ENCODE peak calls at places on chromosome 4, in eight cellular contexts. W is spleen, P is psoas muscle, L is HCT116, V is mucosa of descending colon, D is choroid plexus epithelial cell, K is cardiac fibroblast, Z is transverse colon. B is an unnamed sample.

GRCh38 chr4:186725422-186726149 is 1.9 kb upstream of the FAT1 start:
- DNase-seq in W (no peak), P (peak), L (peak), V (peak), D (peak), K (peak), Z (peak), B (peak)

GRCh38 chr4:152935138-152935537 is 985 bp upstream of the FHDC1 start:
- DNase-seq in W (no peak), P (no peak), L (peak), V (peak), D (no peak), K (no peak), Z (peak), B (no peak)

GRCh38 chr4:171813195-171813955 is at the start of gene GALNTL6:
- DNase-seq in W (peak), P (peak), L (no peak), V (no peak), D (peak), K (peak), Z (no peak), B (no peak)

GRCh38 chr4:6199344-6199921 is 916 bp downstream of the JAKMIP1 start:
- DNase-seq in W (no peak), P (no peak), L (no peak), V (no peak), D (no peak), K (peak), Z (no peak), B (no peak)

GRCh38 chr4:26320159-26320452 is 708 bp upstream of the RBPJ start:
- DNase-seq in W (no peak), P (no peak), L (no peak), V (no peak), D (no peak), K (peak), Z (no peak), B (no peak)

GRCh38 chr4:140078366-140078765 is 75.6 kb downstream of the MAML3 start:
- DNase-seq in W (no peak), P (peak), L (no peak), V (no peak), D (peak), K (peak), Z (no peak), B (no peak)

GRCh38 chr4:8192748-8193738 is 6.0 kb upstream of the SH3TC1 start:
- DNase-seq in W (peak), P (peak), L (peak), V (peak), D (peak), K (peak), Z (peak), B (no peak)

GRCh38 chr4:119025440-119025839 is 110.2 kb upstream of the MYOZ2 start:
- DNase-seq in W (no peak), P (no peak), L (peak), V (peak), D (peak), K (peak), Z (peak), B (peak)

GRCh38 chr4:70936200-70936787 is 34.1 kb downstream of the MOB1B start:
- DNase-seq in W (no peak), P (no peak), L (no peak), V (no peak), D (peak), K (no peak), Z (no peak), B (no peak)

GRCh38 chr4:123783091-123783765 is 386.6 kb downstream of the SPRY1 start:
- DNase-seq in W (no peak), P (no peak), L (no peak), V (no peak), D (no peak), K (peak), Z (no peak), B (no peak)

DNA sequence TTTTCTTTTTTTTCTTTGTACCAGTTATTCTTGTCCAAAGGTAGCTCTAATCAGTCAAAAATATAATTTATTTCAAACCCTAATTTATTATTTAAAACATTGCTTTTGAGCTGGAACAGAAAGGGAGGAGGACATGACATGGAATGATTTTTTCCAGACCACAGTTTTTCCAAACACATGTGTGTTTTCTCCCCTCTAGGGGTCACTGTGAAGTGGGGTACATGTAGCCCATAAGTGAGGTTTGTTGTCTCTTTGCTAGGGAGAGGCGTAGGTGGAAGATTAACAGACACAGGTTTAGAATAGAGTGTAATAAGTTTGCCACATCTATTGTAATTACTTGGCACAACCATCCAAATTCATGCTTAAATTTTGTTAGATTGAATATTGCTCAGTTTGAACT is 83.0 kb downstream of the TNIP2 start:
- DNase-seq in W (no peak), P (no peak), L (no peak), V (no peak), D (peak), K (no peak), Z (no peak), B (no peak)
- TF ChIP-seq CTCF in W (no peak), P (no peak), L (peak), V (no peak), D (peak), K (peak), Z (no peak), B (peak)

GRCh38 chr4:20353646-20354045 is 101.9 kb downstream of the SLIT2 start:
- DNase-seq in W (no peak), P (no peak), L (no peak), V (no peak), D (no peak), K (no peak), Z (no peak), B (no peak)
- TF ChIP-seq CTCF in W (no peak), P (no peak), L (no peak), V (no peak), D (no peak), K (no peak), Z (no peak), B (no peak)

GRCh38 chr4:121462660-121463261 is 81.9 kb upstream of the QRFPR start:
- DNase-seq in W (no peak), P (no peak), L (peak), V (peak), D (peak), K (peak), Z (peak), B (peak)
- TF ChIP-seq CTCF in W (peak), P (peak), L (peak), V (peak), D (peak), K (peak), Z (peak), B (peak)

DNA sequence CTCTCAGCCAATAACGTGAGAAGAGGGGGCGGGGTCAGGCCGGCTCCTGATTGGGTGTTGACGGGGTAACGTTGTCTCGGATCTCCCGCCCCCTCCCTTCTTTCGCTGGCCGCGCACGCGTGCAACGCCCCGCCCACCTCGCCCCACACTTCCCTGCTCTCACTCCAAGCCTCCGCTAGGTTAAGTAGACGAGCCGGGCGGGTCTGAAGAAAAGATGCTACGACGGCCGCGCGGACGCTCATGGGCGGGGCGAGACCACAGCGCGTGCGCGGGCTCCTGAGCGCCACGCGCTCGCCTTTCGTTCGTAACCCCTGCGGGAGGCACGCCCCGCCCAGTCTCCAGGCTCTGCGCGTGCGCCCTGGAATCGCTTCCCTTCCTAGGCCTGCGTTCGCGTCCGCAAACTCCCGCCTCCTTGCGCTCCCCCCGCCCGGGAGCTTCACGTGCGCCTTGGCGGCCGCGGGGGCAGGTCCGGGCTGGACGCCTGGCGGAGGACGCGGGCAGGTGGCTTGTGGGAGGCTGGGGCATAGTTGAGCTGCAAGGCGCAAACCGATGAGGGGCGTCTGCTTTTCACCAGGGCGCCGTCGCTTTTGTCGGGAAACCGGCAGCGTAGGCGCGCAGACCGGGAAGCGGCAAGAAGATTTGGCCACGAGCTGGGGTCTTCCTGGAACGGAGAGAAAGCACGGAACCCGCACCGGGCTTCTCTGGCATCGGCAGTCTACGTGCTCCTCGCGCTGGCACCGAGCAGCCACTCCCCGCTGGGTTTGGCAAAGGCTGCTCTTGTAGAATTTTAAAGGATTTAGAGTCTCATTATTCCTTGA is 467 bp upstream of the PGRMC2 start:
- DNase-seq in W (peak), P (peak), L (peak), V (peak), D (peak), K (peak), Z (peak), B (peak)
- TF ChIP-seq CTCF in W (peak), P (peak), L (peak), V (no peak), D (peak), K (peak), Z (peak), B (no peak)

GRCh38 chr4:40264497-40264896 is 67.7 kb downstream of the RHOH start:
- DNase-seq in W (no peak), P (no peak), L (no peak), V (no peak), D (peak), K (peak), Z (no peak), B (no peak)

GRCh38 chr4:40261246-40262078 is 64.6 kb downstream of the RHOH start:
- DNase-seq in W (no peak), P (no peak), L (no peak), V (no peak), D (no peak), K (no peak), Z (no peak), B (no peak)

GRCh38 chr4:40262079-40262528 is 65.3 kb downstream of the RHOH start:
- DNase-seq in W (no peak), P (no peak), L (no peak), V (no peak), D (no peak), K (no peak), Z (no peak), B (no peak)

GRCh38 chr4:40264995-40265909 is 68.4 kb downstream of the RHOH start:
- DNase-seq in W (peak), P (no peak), L (no peak), V (peak), D (peak), K (peak), Z (peak), B (peak)

DNA sequence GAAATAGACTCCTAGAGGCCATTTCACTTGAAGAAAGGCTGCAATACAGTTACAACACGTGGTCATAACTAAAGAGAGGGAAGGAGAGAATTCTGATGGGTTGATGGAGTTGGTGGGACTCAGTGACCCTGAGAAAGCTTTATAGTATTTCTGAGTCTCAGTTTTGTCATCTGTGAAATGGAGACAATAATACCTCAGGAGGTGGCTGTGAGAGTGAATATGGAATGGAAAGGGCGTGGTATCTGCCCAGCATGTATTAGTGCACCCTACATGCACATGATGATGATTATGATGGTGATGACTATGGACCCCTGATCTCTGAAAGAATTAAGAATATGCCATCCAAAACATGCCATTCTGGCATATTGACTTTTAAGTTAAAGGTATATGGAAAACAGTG is 66.0 kb downstream of the RHOH start:
- DNase-seq in W (no peak), P (no peak), L (no peak), V (no peak), D (no peak), K (no peak), Z (no peak), B (no peak)
- TF ChIP-seq CTCF in W (no peak), P (no peak), L (no peak), V (no peak), D (no peak), K (no peak), Z (no peak), B (no peak)

GRCh38 chr4:85246055-85246454 is 228.9 kb upstream of the ARHGAP24 start:
- DNase-seq in W (no peak), P (peak), L (no peak), V (no peak), D (no peak), K (no peak), Z (no peak), B (no peak)

GRCh38 chr4:85244638-85245037 is 230.3 kb upstream of the ARHGAP24 start:
- DNase-seq in W (no peak), P (no peak), L (no peak), V (no peak), D (no peak), K (no peak), Z (no peak), B (no peak)

DNA sequence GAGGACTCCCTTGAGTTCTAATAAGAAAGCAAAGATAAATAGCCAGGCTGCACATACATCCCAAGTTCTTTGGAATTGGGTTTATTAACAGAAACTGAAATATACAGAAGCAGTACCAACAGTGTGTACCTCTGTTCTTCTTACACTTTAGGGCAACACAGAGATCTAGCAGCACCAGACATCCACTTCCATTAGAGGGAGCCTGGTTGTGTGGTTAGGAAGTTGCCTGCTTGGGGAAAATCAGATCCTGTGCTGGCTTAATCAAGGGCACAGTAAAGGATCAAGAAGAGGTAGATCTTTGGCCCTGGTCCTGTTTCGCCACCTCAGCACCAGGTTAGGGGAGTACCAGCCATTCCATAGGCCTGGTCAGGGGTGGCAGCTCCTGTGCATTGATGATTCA is 231.1 kb upstream of the ARHGAP24 start:
- DNase-seq in W (no peak), P (no peak), L (no peak), V (no peak), D (peak), K (no peak), Z (no peak), B (no peak)
- TF ChIP-seq CTCF in W (no peak), P (no peak), L (no peak), V (no peak), D (peak), K (no peak), Z (no peak), B (no peak)

DNA sequence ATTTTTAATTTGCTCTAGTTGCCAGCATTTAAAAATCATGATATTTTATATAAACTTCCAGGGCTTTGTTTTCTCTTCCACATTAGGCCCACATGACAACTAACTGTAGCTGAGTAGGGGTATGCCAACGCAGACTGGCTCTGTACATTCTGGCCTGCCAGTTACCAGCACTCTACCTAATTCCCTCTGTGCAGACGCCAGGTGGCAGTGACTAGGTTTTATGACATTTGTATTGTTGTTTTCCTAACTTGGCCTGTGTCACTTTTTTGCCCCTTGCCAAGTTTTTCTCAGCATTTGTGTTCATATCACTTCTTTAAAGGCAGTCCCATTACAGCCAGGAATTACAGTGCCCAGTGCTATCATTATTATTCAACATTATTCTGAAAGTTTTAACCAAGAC is 347.5 kb downstream of the NKX6-1 start:
- DNase-seq in W (no peak), P (no peak), L (peak), V (peak), D (no peak), K (no peak), Z (peak), B (no peak)
- TF ChIP-seq CTCF in W (no peak), P (no peak), L (peak), V (no peak), D (no peak), K (no peak), Z (no peak), B (no peak)

DNA sequence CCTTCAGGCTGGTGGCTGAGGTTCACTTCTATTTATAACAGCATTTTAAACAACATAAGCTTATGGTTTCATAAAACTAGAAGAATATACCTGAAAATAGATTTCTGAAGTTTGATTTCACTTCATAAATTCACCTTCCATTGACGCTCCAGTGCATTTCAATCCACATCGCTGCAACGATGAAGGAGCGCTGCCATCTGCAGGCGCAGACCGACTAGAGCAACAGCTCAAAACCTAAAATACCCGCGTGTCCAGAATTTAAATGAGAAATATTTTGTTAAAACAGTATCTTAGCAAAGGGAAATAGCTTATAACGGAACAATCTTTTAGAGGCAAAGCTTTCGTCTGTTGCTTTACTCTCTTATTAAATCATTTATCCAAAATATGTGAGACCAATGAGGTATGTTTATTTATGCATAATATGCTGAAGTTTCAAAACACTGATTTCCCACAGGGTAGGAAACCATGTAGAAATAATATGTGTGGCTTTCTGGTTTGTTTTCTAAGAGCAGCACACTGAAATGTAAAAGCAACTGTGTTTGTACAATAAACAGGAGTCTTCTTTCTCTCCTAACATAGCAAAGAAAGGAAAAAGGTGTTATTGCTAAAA is 816.4 kb upstream of the FRG1 start:
- DNase-seq in W (no peak), P (no peak), L (peak), V (peak), D (peak), K (peak), Z (no peak), B (peak)
- TF ChIP-seq CTCF in W (no peak), P (peak), L (peak), V (no peak), D (peak), K (peak), Z (no peak), B (peak)

B was measured in astrocyte of the cerebellum.